ENCODE peak calls at places on chromosomes 12 and 14, in ten cellular contexts. J, S, M, W, X, D, I, U, F and V are unnamed samples.

GRCh38 chr12:31578632-31579031 is 12.3 kb downstream of the DENND5B start:
- DNase-seq in F (no peak), J (no peak), M (no peak), X (no peak), W (no peak), U (no peak), S (no peak), D (no peak), I (no peak), V (no peak)

GRCh38 chr12:52857500-52857899 is 8.7 kb upstream of the KRT78 start:
- DNase-seq in F (no peak), J (no peak), W (no peak), M (no peak), X (no peak), D (no peak), U (no peak), S (no peak), I (no peak), V (no peak)

GRCh38 chr12:104137175-104137901 is 672 bp downstream of the NFYB start:
- DNase-seq in I (peak), M (no peak), D (peak), X (peak), W (peak), U (no peak), J (no peak), S (no peak), F (no peak), V (peak)

GRCh38 chr12:68267892-68268396 is 14.5 kb upstream of the IL22 start:
- DNase-seq in D (no peak), W (no peak), J (no peak), F (no peak), S (no peak), X (no peak), M (peak), U (peak), I (no peak), V (no peak)

GRCh38 chr12:108241961-108242360 is 97.2 kb downstream of the CMKLR1 start:
- DNase-seq in D (no peak), U (no peak), J (no peak), S (no peak), I (no peak), X (no peak), W (no peak), F (no peak), M (no peak), V (no peak)

GRCh38 chr12:92146865-92147264 is 1.2 kb upstream of the BTG1 start:
- DNase-seq in X (no peak), I (no peak), M (no peak), U (no peak), J (no peak), S (no peak), F (no peak), D (no peak), W (no peak), V (no peak)

GRCh38 chr12:30874455-30875313 is 51.9 kb upstream of the TSPAN11 start:
- DNase-seq in D (no peak), U (no peak), X (no peak), I (no peak), W (no peak), J (no peak), M (no peak), F (no peak), S (no peak), V (no peak)

GRCh38 chr14:92731622-92732021 is 16.8 kb downstream of the LGMN start:
- DNase-seq in J (no peak), I (no peak), D (no peak), M (no peak), S (no peak), W (no peak), X (no peak), U (no peak), F (no peak), V (no peak)

GRCh38 chr14:51261151-51261550 is 21.1 kb downstream of the TMX1 start:
- DNase-seq in F (no peak), W (no peak), I (no peak), U (no peak), D (no peak), J (no peak), S (no peak), X (no peak), M (no peak), V (no peak)

GRCh38 chr14:81066672-81067071 is 111.3 kb downstream of the TSHR start:
- DNase-seq in X (no peak), F (no peak), J (no peak), I (no peak), M (no peak), W (no peak), U (no peak), D (no peak), S (no peak), V (no peak)